ENCODE peak calls at places on chromosome 9, in ten cellular contexts. One of them, this sample, is unnamed.

GRCh38 chr9:137534256-137535119 is 15.7 kb downstream of the PNPLA7 start:
- DNase-seq in IMR-90: peak
- DNase-seq in suprapubic skin: no peak
- DNase-seq in NB4: peak
- DNase-seq in endothelial cell of umbilical vein: peak
- DNase-seq in lower leg skin: no peak
- DNase-seq in stomach: peak
- DNase-seq in tibial nerve: peak
- DNase-seq in A549: peak
- DNase-seq in uterus: no peak
- DNase-seq in this sample: no peak

GRCh38 chr9:121302786-121303185 is 34.8 kb downstream of the GSN start:
- DNase-seq in suprapubic skin: peak
- DNase-seq in IMR-90: no peak
- DNase-seq in tibial nerve: no peak
- DNase-seq in uterus: peak
- DNase-seq in A549: no peak
- DNase-seq in NB4: no peak
- DNase-seq in endothelial cell of umbilical vein: no peak
- DNase-seq in lower leg skin: no peak
- DNase-seq in stomach: no peak
- DNase-seq in this sample: no peak

GRCh38 chr9:127316586-127317383 is 52.2 kb downstream of the GARNL3 start:
- DNase-seq in tibial nerve: peak
- DNase-seq in uterus: no peak
- DNase-seq in lower leg skin: no peak
- DNase-seq in stomach: no peak
- DNase-seq in A549: no peak
- DNase-seq in NB4: no peak
- DNase-seq in endothelial cell of umbilical vein: no peak
- DNase-seq in IMR-90: peak
- DNase-seq in suprapubic skin: no peak
- DNase-seq in this sample: no peak

GRCh38 chr9:13588151-13589043 is 308.9 kb upstream of the MPDZ start:
- DNase-seq in A549: no peak
- DNase-seq in uterus: no peak
- DNase-seq in lower leg skin: no peak
- DNase-seq in IMR-90: no peak
- DNase-seq in stomach: no peak
- DNase-seq in endothelial cell of umbilical vein: peak
- DNase-seq in suprapubic skin: no peak
- DNase-seq in tibial nerve: no peak
- DNase-seq in NB4: no peak
- DNase-seq in this sample: no peak

GRCh38 chr9:124210697-124211096 is 47.1 kb upstream of the NEK6 start:
- DNase-seq in tibial nerve: no peak
- DNase-seq in A549: no peak
- DNase-seq in uterus: no peak
- DNase-seq in lower leg skin: no peak
- DNase-seq in endothelial cell of umbilical vein: no peak
- DNase-seq in suprapubic skin: no peak
- DNase-seq in stomach: no peak
- DNase-seq in NB4: no peak
- DNase-seq in IMR-90: peak
- DNase-seq in this sample: no peak

GRCh38 chr9:122444366-122444765 is 33.4 kb downstream of the OR1J1 start:
- DNase-seq in suprapubic skin: no peak
- DNase-seq in uterus: no peak
- DNase-seq in tibial nerve: no peak
- DNase-seq in IMR-90: peak
- DNase-seq in stomach: peak
- DNase-seq in lower leg skin: no peak
- DNase-seq in endothelial cell of umbilical vein: no peak
- DNase-seq in A549: no peak
- DNase-seq in NB4: no peak
- DNase-seq in this sample: no peak

GRCh38 chr9:126084696-126085095 is 241.9 kb upstream of the MVB12B start:
- DNase-seq in tibial nerve: no peak
- DNase-seq in lower leg skin: no peak
- DNase-seq in IMR-90: no peak
- DNase-seq in A549: no peak
- DNase-seq in suprapubic skin: no peak
- DNase-seq in endothelial cell of umbilical vein: no peak
- DNase-seq in stomach: no peak
- DNase-seq in uterus: no peak
- DNase-seq in NB4: no peak
- DNase-seq in this sample: no peak

GRCh38 chr9:91725651-91726050 is 224.4 kb downstream of the ROR2 start:
- DNase-seq in suprapubic skin: no peak
- DNase-seq in stomach: no peak
- DNase-seq in NB4: no peak
- DNase-seq in tibial nerve: no peak
- DNase-seq in IMR-90: no peak
- DNase-seq in uterus: no peak
- DNase-seq in endothelial cell of umbilical vein: no peak
- DNase-seq in lower leg skin: peak
- DNase-seq in A549: no peak
- DNase-seq in this sample: no peak

GRCh38 chr9:98364042-98364441 is 108.6 kb upstream of the TBC1D2 start:
- DNase-seq in suprapubic skin: no peak
- DNase-seq in NB4: no peak
- DNase-seq in uterus: no peak
- DNase-seq in stomach: no peak
- DNase-seq in A549: no peak
- DNase-seq in tibial nerve: no peak
- DNase-seq in IMR-90: no peak
- DNase-seq in endothelial cell of umbilical vein: no peak
- DNase-seq in lower leg skin: peak
- DNase-seq in this sample: no peak

GRCh38 chr9:109542922-109543321 is 44.8 kb upstream of the PTPN3 start:
- DNase-seq in uterus: no peak
- DNase-seq in endothelial cell of umbilical vein: no peak
- DNase-seq in tibial nerve: no peak
- DNase-seq in NB4: peak
- DNase-seq in stomach: no peak
- DNase-seq in A549: no peak
- DNase-seq in suprapubic skin: no peak
- DNase-seq in IMR-90: no peak
- DNase-seq in lower leg skin: no peak
- DNase-seq in this sample: no peak

GRCh38 chr9:134659688-134660131 is 18.1 kb downstream of the COL5A1 start:
- DNase-seq in A549: no peak
- DNase-seq in tibial nerve: no peak
- DNase-seq in endothelial cell of umbilical vein: no peak
- DNase-seq in NB4: no peak
- DNase-seq in uterus: no peak
- DNase-seq in IMR-90: no peak
- DNase-seq in suprapubic skin: no peak
- DNase-seq in stomach: no peak
- DNase-seq in lower leg skin: no peak
- DNase-seq in this sample: no peak

GRCh38 chr9:116550728-116551436 is 136.2 kb upstream of the TRIM32 start:
- DNase-seq in A549: no peak
- DNase-seq in uterus: peak
- DNase-seq in endothelial cell of umbilical vein: no peak
- DNase-seq in stomach: no peak
- DNase-seq in IMR-90: peak
- DNase-seq in lower leg skin: no peak
- DNase-seq in tibial nerve: no peak
- DNase-seq in NB4: peak
- DNase-seq in suprapubic skin: no peak
- DNase-seq in this sample: no peak

DNA sequence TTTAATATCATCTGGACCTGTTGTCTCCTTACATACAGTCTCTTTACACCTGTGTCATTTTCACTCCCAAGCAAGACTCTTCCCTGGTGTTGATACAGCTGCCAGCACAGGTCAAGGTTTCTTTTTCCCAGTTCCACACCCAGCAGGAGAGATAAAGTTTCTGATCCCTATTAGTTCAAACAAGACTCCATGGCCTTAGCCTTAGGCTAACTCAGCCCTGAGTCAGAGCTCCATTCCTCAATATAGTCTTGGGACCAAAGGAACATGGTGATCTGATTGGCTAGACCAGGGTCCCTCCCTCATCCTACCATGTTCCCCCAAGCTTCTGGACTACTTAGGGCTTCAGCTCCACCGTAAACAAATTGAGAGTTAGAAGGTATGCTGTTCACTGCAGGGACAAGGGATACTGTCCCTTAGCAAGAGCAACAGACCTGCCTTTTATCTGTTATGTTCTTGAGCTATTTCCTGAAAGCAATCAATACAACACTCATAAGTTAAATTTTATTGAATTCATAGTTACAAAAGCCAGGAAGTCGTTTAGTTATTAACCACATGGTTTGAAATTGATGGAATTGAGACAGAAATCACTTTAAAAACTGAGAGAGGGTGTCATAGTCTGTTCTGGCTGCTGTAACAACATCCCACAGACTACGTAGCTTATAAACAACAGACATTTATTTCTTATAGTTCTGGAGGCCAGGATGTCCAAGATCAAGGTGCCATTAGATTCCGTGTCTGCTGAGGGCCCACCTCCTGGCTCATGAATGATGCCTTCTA is 20.5 kb downstream of the SLC1A1 start:
- DNase-seq in NB4: no peak
- DNase-seq in uterus: no peak
- DNase-seq in A549: no peak
- DNase-seq in endothelial cell of umbilical vein: no peak
- DNase-seq in IMR-90: no peak
- DNase-seq in tibial nerve: no peak
- DNase-seq in stomach: no peak
- DNase-seq in suprapubic skin: no peak
- DNase-seq in lower leg skin: no peak
- DNase-seq in this sample: no peak
- TF ChIP-seq POLR2A in NB4: no peak
- TF ChIP-seq POLR2A in uterus: no peak
- TF ChIP-seq POLR2A in A549: no peak
- TF ChIP-seq POLR2A in endothelial cell of umbilical vein: no peak
- TF ChIP-seq POLR2A in IMR-90: no peak
- TF ChIP-seq POLR2A in tibial nerve: no peak
- TF ChIP-seq POLR2A in stomach: no peak
- TF ChIP-seq POLR2A in suprapubic skin: no peak
- TF ChIP-seq POLR2A in lower leg skin: no peak
- TF ChIP-seq POLR2A in this sample: no peak

DNA sequence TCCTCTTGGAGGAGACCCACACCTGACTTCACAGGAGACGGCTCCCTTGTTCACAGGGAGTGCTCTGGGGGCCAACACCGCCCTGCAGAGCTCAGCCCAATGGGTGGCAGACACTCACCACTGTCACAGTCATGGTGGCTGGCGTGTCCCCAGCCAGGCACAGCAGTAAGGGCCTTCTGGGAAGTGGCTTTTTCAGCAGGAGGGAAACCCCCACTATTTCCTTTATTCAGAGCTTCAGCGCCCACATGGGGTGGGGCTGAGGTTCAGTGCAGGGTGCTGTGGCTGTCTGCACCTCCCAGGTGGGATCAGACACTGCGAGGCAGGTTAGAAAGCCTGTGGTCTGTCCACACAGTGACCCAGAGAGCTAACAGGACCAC is 3.6 kb upstream of the SNAPC4 start:
- DNase-seq in IMR-90: no peak
- DNase-seq in tibial nerve: no peak
- DNase-seq in stomach: no peak
- DNase-seq in endothelial cell of umbilical vein: no peak
- DNase-seq in A549: no peak
- DNase-seq in NB4: no peak
- DNase-seq in lower leg skin: no peak
- DNase-seq in suprapubic skin: no peak
- DNase-seq in uterus: no peak
- DNase-seq in this sample: peak
- TF ChIP-seq POLR2A in IMR-90: no peak
- TF ChIP-seq POLR2A in tibial nerve: no peak
- TF ChIP-seq POLR2A in stomach: no peak
- TF ChIP-seq POLR2A in endothelial cell of umbilical vein: no peak
- TF ChIP-seq POLR2A in A549: no peak
- TF ChIP-seq POLR2A in NB4: no peak
- TF ChIP-seq POLR2A in lower leg skin: no peak
- TF ChIP-seq POLR2A in suprapubic skin: no peak
- TF ChIP-seq POLR2A in uterus: no peak
- TF ChIP-seq POLR2A in this sample: no peak

GRCh38 chr9:96867282-96867814 is 13.0 kb upstream of the ZNF782 start:
- DNase-seq in uterus: no peak
- DNase-seq in lower leg skin: no peak
- DNase-seq in endothelial cell of umbilical vein: no peak
- DNase-seq in A549: no peak
- DNase-seq in stomach: no peak
- DNase-seq in NB4: no peak
- DNase-seq in tibial nerve: no peak
- DNase-seq in IMR-90: no peak
- DNase-seq in suprapubic skin: no peak
- DNase-seq in this sample: no peak

GRCh38 chr9:96871176-96871575 is 16.9 kb upstream of the ZNF782 start:
- DNase-seq in IMR-90: no peak
- DNase-seq in tibial nerve: no peak
- DNase-seq in NB4: no peak
- DNase-seq in stomach: no peak
- DNase-seq in A549: no peak
- DNase-seq in endothelial cell of umbilical vein: no peak
- DNase-seq in suprapubic skin: no peak
- DNase-seq in uterus: no peak
- DNase-seq in lower leg skin: no peak
- DNase-seq in this sample: no peak

GRCh38 chr9:96874201-96874785 is 20.0 kb upstream of the ZNF782 start:
- DNase-seq in tibial nerve: no peak
- DNase-seq in endothelial cell of umbilical vein: no peak
- DNase-seq in uterus: no peak
- DNase-seq in suprapubic skin: no peak
- DNase-seq in NB4: no peak
- DNase-seq in IMR-90: no peak
- DNase-seq in lower leg skin: no peak
- DNase-seq in stomach: no peak
- DNase-seq in A549: no peak
- DNase-seq in this sample: no peak

DNA sequence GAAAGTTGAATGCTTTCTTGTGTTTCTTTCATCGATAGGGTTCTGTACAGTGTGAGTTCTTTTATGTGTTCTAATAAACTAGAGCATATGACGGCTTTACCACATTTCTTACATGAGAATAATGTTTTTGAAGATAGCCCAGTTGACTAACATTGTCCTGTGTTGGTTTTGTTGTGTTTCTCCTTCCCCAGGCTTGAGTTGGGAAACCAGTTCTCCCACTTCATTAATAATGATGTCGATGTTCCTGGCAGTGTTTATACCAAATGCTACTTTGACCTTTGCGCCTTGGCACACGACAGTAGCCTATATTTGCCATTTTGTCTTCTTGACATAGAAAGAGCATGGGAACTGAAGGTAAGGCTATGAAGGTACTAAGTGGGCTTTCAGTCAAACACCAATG is 14.4 kb upstream of the ZNF782 start:
- DNase-seq in suprapubic skin: no peak
- DNase-seq in A549: no peak
- DNase-seq in uterus: no peak
- DNase-seq in NB4: no peak
- DNase-seq in IMR-90: no peak
- DNase-seq in stomach: peak
- DNase-seq in endothelial cell of umbilical vein: no peak
- DNase-seq in tibial nerve: no peak
- DNase-seq in lower leg skin: no peak
- DNase-seq in this sample: no peak
- TF ChIP-seq POLR2A in suprapubic skin: no peak
- TF ChIP-seq POLR2A in A549: no peak
- TF ChIP-seq POLR2A in uterus: no peak
- TF ChIP-seq POLR2A in NB4: no peak
- TF ChIP-seq POLR2A in IMR-90: no peak
- TF ChIP-seq POLR2A in stomach: no peak
- TF ChIP-seq POLR2A in endothelial cell of umbilical vein: no peak
- TF ChIP-seq POLR2A in tibial nerve: no peak
- TF ChIP-seq POLR2A in lower leg skin: no peak
- TF ChIP-seq POLR2A in this sample: no peak

GRCh38 chr9:114720296-114720695 is 38.3 kb upstream of the TEX48 start:
- DNase-seq in NB4: no peak
- DNase-seq in suprapubic skin: no peak
- DNase-seq in stomach: no peak
- DNase-seq in IMR-90: peak
- DNase-seq in A549: no peak
- DNase-seq in lower leg skin: peak
- DNase-seq in uterus: no peak
- DNase-seq in endothelial cell of umbilical vein: no peak
- DNase-seq in tibial nerve: no peak
- DNase-seq in this sample: no peak
- TF ChIP-seq POLR2A in NB4: no peak
- TF ChIP-seq POLR2A in suprapubic skin: no peak
- TF ChIP-seq POLR2A in stomach: no peak
- TF ChIP-seq POLR2A in IMR-90: no peak
- TF ChIP-seq POLR2A in A549: no peak
- TF ChIP-seq POLR2A in lower leg skin: no peak
- TF ChIP-seq POLR2A in uterus: no peak
- TF ChIP-seq POLR2A in endothelial cell of umbilical vein: no peak
- TF ChIP-seq POLR2A in tibial nerve: no peak
- TF ChIP-seq POLR2A in this sample: no peak

This sample was measured in GM12891.